ENCODE peak calls at places on chromosomes 2 and 18, in seven cellular contexts. Q is Peyer's patch, E is K562, I is stomach, F is A549, B is body of pancreas, G is adrenal gland. W is an unnamed sample.

GRCh38 chr2:212451786-212452200 is 86.8 kb downstream of the ERBB4 start:
- DNase-seq in Q (no peak), E (no peak), I (no peak), F (peak; percentile 1), B (peak; percentile 14), G (no peak), W (no peak)

GRCh38 chr2:189298038-189298437 is 118.5 kb upstream of the COL5A2 start:
- DNase-seq in Q (no peak), E (no peak), I (no peak), F (no peak), B (no peak), G (no peak), W (no peak)

GRCh38 chr2:118477111-118477517 is 370.3 kb downstream of the EN1 start:
- DNase-seq in Q (no peak), E (no peak), I (no peak), F (no peak), B (no peak), G (no peak), W (no peak)

GRCh38 chr18:3380384-3380961 is 69.5 kb upstream of the TGIF1 start:
- DNase-seq in Q (no peak), E (peak; percentile 54), I (no peak), F (peak; percentile 31), B (peak; percentile 21), G (no peak), W (no peak)

GRCh38 chr2:120539937-120540718 is 194.2 kb downstream of the INHBB start:
- DNase-seq in Q (no peak), E (no peak), I (no peak), F (peak; percentile 31), B (peak; percentile 87), G (no peak), W (peak; percentile 7)

GRCh38 chr2:121532894-121533293 is 2.2 kb downstream of the RNU4ATAC start:
- DNase-seq in Q (no peak), E (peak; percentile 57), I (no peak), F (no peak), B (peak; percentile 24), G (no peak), W (peak; percentile 40)

GRCh38 chr2:173791502-173791901 is 173.7 kb downstream of the SP3 start:
- DNase-seq in Q (no peak), E (no peak), I (no peak), F (no peak), B (no peak), G (no peak), W (no peak)

GRCh38 chr18:75439356-75439755 is 11.9 kb upstream of the SMIM21 start:
- DNase-seq in Q (no peak), E (no peak), I (no peak), F (no peak), B (no peak), G (no peak), W (no peak)

GRCh38 chr2:148317598-148317997 is 296.7 kb downstream of the MBD5 start:
- DNase-seq in Q (no peak), E (no peak), I (no peak), F (no peak), B (no peak), G (no peak), W (no peak)

GRCh38 chr2:226758886-226759660 is 40.5 kb downstream of the IRS1 start:
- DNase-seq in Q (no peak), E (no peak), I (no peak), F (no peak), B (no peak), G (no peak), W (peak; percentile 60)

GRCh38 chr2:206556357-206556949 is 85.8 kb upstream of the FAM237A start:
- DNase-seq in Q (no peak), E (peak; percentile 33), I (no peak), F (peak; percentile 5), B (no peak), G (no peak), W (no peak)

GRCh38 chr2:64787019-64787365 is 133.3 kb upstream of the SERTAD2 start:
- DNase-seq in Q (no peak), E (no peak), I (no peak), F (no peak), B (no peak), G (no peak), W (no peak)

GRCh38 chr2:74741076-74741460 is 87.0 kb downstream of the SEMA4F start:
- DNase-seq in Q (no peak), E (no peak), I (no peak), F (peak; percentile 56), B (no peak), G (no peak), W (no peak)

GRCh38 chr2:147364597-147364996 is 480.2 kb upstream of the ACVR2A start:
- DNase-seq in Q (no peak), E (no peak), I (no peak), F (no peak), B (no peak), G (no peak), W (no peak)

GRCh38 chr2:73254343-73255006 is 20.4 kb downstream of the CCT7 start:
- DNase-seq in Q (no peak), E (no peak), I (no peak), F (no peak), B (no peak), G (no peak), W (no peak)

GRCh38 chr2:73255907-73256617 is 22.0 kb downstream of the CCT7 start:
- DNase-seq in Q (no peak), E (no peak), I (no peak), F (no peak), B (no peak), G (no peak), W (no peak)

GRCh38 chr2:73253901-73254300 is 19.8 kb downstream of the CCT7 start:
- DNase-seq in Q (no peak), E (peak; percentile 32), I (no peak), F (no peak), B (peak; percentile 25), G (peak; percentile 56), W (no peak)

GRCh38 chr2:73256618-73256922 is 22.5 kb downstream of the CCT7 start:
- DNase-seq in Q (no peak), E (no peak), I (no peak), F (no peak), B (no peak), G (no peak), W (no peak)

DNA sequence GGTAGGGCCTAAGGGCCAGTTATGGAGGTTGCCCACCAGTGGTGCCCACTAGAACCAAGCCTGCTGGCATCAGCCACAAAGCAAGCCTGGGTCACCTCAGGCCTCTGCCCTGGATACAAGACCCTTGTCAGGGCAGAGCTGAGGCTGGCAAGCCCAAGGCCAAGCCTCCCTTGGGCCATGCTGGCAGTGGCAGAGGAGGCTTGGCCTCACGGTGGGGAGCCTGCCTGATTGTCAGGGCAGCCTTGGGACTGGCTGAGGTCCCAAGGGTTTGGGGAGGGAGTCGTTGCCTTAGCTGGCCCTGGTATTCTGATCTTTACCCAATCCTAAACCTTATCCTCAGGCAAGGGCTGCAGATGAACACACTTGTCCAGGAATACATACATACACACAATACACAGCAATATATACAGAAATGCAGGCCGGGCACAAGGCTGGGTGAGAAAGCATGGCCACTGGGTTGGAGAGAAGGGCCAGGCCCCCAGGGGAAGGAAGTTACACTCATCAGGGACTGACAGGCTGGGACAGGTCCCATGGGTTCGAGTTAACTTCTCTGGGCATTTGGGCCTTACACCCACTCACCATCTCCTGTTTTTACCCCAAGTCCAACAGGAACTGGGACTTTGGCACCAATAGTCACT is 21.0 kb downstream of the CCT7 start:
- DNase-seq in Q (no peak), E (no peak), I (no peak), F (no peak), B (no peak), G (no peak), W (no peak)
- TF ChIP-seq POLR2A in Q (no peak), E (peak; percentile 52), I (no peak), F (no peak), B (no peak), G (no peak), W (no peak)

GRCh38 chr18:79242246-79242645 is 153.5 kb upstream of the NFATC1 start:
- DNase-seq in Q (no peak), E (no peak), I (no peak), F (no peak), B (no peak), G (no peak), W (no peak)

GRCh38 chr18:79248495-79249078 is 147.1 kb upstream of the NFATC1 start:
- DNase-seq in Q (no peak), E (peak; percentile 11), I (no peak), F (no peak), B (no peak), G (no peak), W (no peak)

GRCh38 chr18:79245517-79246001 is 150.2 kb upstream of the NFATC1 start:
- DNase-seq in Q (no peak), E (no peak), I (no peak), F (peak; percentile 20), B (no peak), G (no peak), W (no peak)

GRCh38 chr18:79250236-79250993 is 145.3 kb upstream of the NFATC1 start:
- DNase-seq in Q (no peak), E (no peak), I (no peak), F (no peak), B (no peak), G (no peak), W (no peak)

DNA sequence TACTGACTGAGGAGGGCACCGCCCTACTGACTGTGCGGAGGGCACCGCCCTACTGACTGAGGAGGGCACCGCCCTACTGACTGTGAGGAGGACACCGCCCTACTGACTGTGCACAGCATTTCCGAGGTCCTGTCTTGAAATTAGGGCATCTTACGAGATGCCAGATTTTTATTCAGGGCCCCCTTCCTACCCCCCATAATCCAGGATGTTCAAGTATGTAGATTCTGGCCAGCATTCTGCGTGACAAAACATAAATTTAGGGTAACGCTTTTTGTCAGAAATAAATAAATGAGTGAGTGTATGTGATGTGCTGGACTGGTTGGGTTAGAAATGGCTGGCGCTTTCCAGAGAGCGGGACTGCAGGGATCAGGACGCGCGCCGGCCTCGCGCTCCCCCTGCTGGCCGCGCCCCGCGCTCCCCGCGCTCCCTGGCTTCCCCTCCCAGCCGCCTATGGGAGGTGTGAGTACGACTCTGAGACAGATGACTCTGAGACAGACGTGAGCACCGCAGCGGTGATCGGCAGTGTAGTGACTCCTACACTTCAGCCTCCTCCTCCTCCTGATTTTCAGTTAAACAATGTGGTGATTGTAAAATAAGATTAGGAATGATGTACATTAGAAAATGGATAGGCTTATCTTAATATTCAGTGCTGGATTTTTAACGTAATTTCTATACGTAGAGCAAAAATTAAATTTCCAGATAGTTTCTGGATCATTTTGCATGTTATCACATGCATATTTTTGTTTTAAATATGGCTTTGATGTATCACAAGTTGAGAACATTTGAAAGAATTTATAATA is 149.2 kb upstream of the NFATC1 start:
- DNase-seq in Q (peak; percentile 48), E (peak; percentile 84), I (peak; percentile 73), F (peak; percentile 46), B (peak; percentile 61), G (peak; percentile 78), W (peak; percentile 71)
- TF ChIP-seq CTCF in Q (peak; percentile 79), E (peak; percentile 89), I (no peak), F (peak; percentile 81), B (peak; percentile 95), G (peak; percentile 94), W (peak; percentile 89)

DNA sequence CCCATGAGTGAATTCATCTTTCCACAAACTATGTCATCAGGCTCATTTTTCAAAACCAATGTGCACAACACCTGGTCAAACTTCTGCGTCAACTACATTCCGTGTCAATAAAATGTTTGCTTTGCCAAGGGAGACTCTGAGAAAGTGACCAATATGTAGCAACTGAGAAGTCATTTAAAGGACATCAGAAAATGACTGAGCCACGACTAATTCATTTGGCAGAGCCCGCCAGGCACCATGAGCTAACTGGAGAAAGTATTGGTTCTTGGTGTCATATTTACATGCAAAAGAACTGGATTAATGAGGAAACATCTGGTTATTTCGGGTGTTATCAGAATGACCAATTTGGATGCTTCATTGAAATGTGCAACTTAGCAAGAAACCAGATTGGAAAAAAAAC is 7.2 kb downstream of the RND3 start:
- DNase-seq in Q (no peak), E (no peak), I (peak; percentile 34), F (no peak), B (no peak), G (no peak), W (no peak)
- TF ChIP-seq POLR2A in Q (no peak), E (no peak), I (no peak), F (no peak), B (no peak), G (no peak), W (no peak)

GRCh38 chr2:126749537-126749936 is 93.6 kb downstream of the GYPC start:
- DNase-seq in Q (no peak), E (peak; percentile 49), I (no peak), F (no peak), B (no peak), G (no peak), W (no peak)
- TF ChIP-seq CTCF in Q (no peak), E (peak; percentile 58), I (no peak), F (no peak), B (no peak), G (peak; percentile 24), W (no peak)

W was measured in thyroid gland.